ENCODE peak calls at places on chromosomes 5 and 9, in seven cellular contexts. V is WTC11; C is colonic mucosa; H is body of pancreas; L is coronary artery; P is ovary; F is CD4-positive, alpha-beta T cell. T is an unnamed sample.

GRCh38 chr9:136441681-136442245 is 2.1 kb upstream of the INPP5E start:
- DNase-seq in V (no peak), C (no peak), H (no peak), L (no peak), P (no peak), F (no peak), T (no peak)

GRCh38 chr5:135269828-135270545 is 129.0 kb downstream of the MACROH2A1 start:
- DNase-seq in V (no peak), C (no peak), H (no peak), L (no peak), P (no peak), F (no peak), T (no peak)

GRCh38 chr5:143195496-143195895 is 208.0 kb downstream of the NR3C1 start:
- DNase-seq in V (no peak), C (no peak), H (no peak), L (no peak), P (no peak), F (no peak), T (no peak)

GRCh38 chr9:32339424-32339823 is 45.0 kb upstream of the ACO1 start:
- DNase-seq in V (no peak), C (no peak), H (no peak), L (no peak), P (no peak), F (no peak), T (no peak)

GRCh38 chr9:130989891-130990290 is 19.1 kb upstream of the LAMC3 start:
- DNase-seq in V (no peak), C (no peak), H (no peak), L (no peak), P (no peak), F (no peak), T (no peak)

GRCh38 chr5:3107118-3107517 is 355.6 kb upstream of the IRX2 start:
- DNase-seq in V (no peak), C (no peak), H (no peak), L (no peak), P (no peak), F (no peak), T (no peak)

GRCh38 chr5:16593013-16593412 is 23.8 kb downstream of the RETREG1 start:
- DNase-seq in V (no peak), C (no peak), H (no peak), L (no peak), P (no peak), F (no peak), T (no peak)

GRCh38 chr5:35371971-35372426 is 141.7 kb upstream of the PRLR start:
- DNase-seq in V (no peak), C (peak; percentile 61), H (peak; percentile 55), L (no peak), P (no peak), F (no peak), T (no peak)

GRCh38 chr5:83507431-83507830 is 35.9 kb downstream of the VCAN start:
- DNase-seq in V (no peak), C (no peak), H (no peak), L (no peak), P (no peak), F (no peak), T (no peak)

GRCh38 chr5:56088967-56089829 is 94.4 kb upstream of the IL6ST start:
- DNase-seq in V (no peak), C (no peak), H (no peak), L (no peak), P (no peak), F (no peak), T (no peak)

GRCh38 chr9:128382261-128382660 is 11.1 kb downstream of the URM1 start:
- DNase-seq in V (no peak), C (no peak), H (no peak), L (no peak), P (no peak), F (no peak), T (no peak)

GRCh38 chr5:148541054-148541835 is 113.1 kb downstream of the HTR4 start:
- DNase-seq in V (no peak), C (no peak), H (no peak), L (no peak), P (no peak), F (no peak), T (no peak)

GRCh38 chr9:4666042-4666699 is at the start of gene SPATA6L:
- DNase-seq in V (peak; percentile 34), C (peak; percentile 79), H (peak; percentile 76), L (peak; percentile 82), P (peak; percentile 65), F (peak; percentile 33), T (peak; percentile 63)

GRCh38 chr5:9698125-9698848 is 68.1 kb upstream of the TAS2R1 start:
- DNase-seq in V (no peak), C (no peak), H (no peak), L (no peak), P (no peak), F (no peak), T (no peak)

GRCh38 chr5:80885698-80886000 is 74.5 kb upstream of the RASGRF2 start:
- DNase-seq in V (no peak), C (no peak), H (no peak), L (no peak), P (no peak), F (no peak), T (no peak)

GRCh38 chr5:9670371-9670770 is 40.2 kb upstream of the TAS2R1 start:
- DNase-seq in V (no peak), C (no peak), H (no peak), L (no peak), P (no peak), F (no peak), T (no peak)

GRCh38 chr5:175867587-175868347 is 3.6 kb upstream of the CPLX2 start:
- DNase-seq in V (peak; percentile 65), C (peak; percentile 21), H (no peak), L (no peak), P (no peak), F (no peak), T (peak; percentile 19)
- TF ChIP-seq CTCF in V (peak; percentile 28), C (no peak), H (no peak), L (no peak), P (no peak), F (no peak), T (no peak)

DNA sequence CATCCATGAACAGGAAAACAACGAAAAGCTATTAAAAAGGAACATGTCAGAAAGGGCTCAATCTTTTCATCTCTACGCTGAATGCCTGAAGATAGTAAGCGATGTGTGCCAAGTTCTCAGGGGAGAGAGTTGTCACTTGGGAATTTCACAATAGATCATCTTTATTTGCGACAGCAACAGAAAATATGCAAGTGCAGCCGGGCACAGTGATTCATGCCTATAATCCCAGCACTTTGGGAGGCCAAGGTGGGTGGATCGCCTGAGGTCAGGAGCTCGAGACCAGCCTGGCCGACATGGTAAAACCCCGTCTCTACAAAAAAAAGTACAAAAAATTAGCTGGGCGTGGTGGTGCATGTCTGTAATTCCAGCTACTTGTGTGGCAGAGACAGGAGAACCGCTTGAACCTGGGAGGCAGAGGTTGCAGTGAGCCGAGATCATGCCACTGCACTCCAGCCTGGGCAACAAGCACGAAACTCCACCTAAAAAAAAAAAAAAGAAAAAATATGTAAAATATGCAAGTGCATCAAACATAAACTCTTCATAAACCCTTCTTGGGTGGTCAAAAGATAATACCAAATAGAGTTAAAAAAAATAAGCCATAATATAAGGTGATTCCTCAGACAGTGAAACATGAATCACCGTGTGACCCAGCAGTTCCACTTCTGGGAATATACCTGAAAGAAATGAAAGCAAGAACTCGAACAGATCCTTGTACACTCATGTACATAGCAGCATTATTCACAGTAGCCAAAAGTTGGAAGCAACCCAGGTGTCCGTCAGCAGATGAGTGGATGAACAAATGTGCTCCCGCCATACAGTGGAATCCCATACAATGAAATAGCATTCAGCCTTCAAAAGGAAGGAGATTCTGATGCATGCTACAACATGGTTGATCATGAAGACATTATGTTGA is 16.2 kb downstream of the SFXN1 start:
- DNase-seq in V (no peak), C (no peak), H (no peak), L (no peak), P (no peak), F (no peak), T (no peak)
- TF ChIP-seq CTCF in V (no peak), C (no peak), H (no peak), L (no peak), P (no peak), F (no peak), T (no peak)

GRCh38 chr9:123484130-123484529 is 128.1 kb downstream of the CRB2 start:
- DNase-seq in V (no peak), C (peak; percentile 81), H (no peak), L (no peak), P (no peak), F (no peak), T (no peak)

GRCh38 chr9:123486431-123486830 is 130.4 kb downstream of the CRB2 start:
- DNase-seq in V (no peak), C (no peak), H (no peak), L (no peak), P (no peak), F (no peak), T (no peak)

GRCh38 chr9:123487944-123488343 is 131.9 kb downstream of the CRB2 start:
- DNase-seq in V (no peak), C (no peak), H (no peak), L (no peak), P (no peak), F (no peak), T (no peak)

GRCh38 chr9:123493627-123494026 is 137.6 kb downstream of the CRB2 start:
- DNase-seq in V (no peak), C (no peak), H (no peak), L (no peak), P (no peak), F (no peak), T (no peak)

GRCh38 chr9:123488683-123489321 is 132.8 kb downstream of the CRB2 start:
- DNase-seq in V (no peak), C (no peak), H (no peak), L (no peak), P (no peak), F (no peak), T (no peak)
- TF ChIP-seq CTCF in V (no peak), C (no peak), H (no peak), L (no peak), P (no peak), F (no peak), T (no peak)

GRCh38 chr5:75051217-75051751 is 1.1 kb downstream of the GCNT4 start:
- DNase-seq in V (no peak), C (peak; percentile 78), H (peak; percentile 49), L (no peak), P (no peak), F (peak; percentile 26), T (no peak)

GRCh38 chr5:75048457-75048953 is 3.9 kb downstream of the GCNT4 start:
- DNase-seq in V (no peak), C (no peak), H (no peak), L (no peak), P (no peak), F (no peak), T (no peak)

GRCh38 chr5:75049581-75050274 is 2.6 kb downstream of the GCNT4 start:
- DNase-seq in V (peak; percentile 75), C (peak; percentile 79), H (peak; percentile 73), L (no peak), P (no peak), F (peak; percentile 68), T (peak; percentile 62)

GRCh38 chr5:75052461-75053285 is at the start of gene GCNT4:
- DNase-seq in V (peak; percentile 62), C (peak; percentile 43), H (peak; percentile 58), L (peak; percentile 75), P (peak; percentile 36), F (peak; percentile 21), T (peak; percentile 51)

DNA sequence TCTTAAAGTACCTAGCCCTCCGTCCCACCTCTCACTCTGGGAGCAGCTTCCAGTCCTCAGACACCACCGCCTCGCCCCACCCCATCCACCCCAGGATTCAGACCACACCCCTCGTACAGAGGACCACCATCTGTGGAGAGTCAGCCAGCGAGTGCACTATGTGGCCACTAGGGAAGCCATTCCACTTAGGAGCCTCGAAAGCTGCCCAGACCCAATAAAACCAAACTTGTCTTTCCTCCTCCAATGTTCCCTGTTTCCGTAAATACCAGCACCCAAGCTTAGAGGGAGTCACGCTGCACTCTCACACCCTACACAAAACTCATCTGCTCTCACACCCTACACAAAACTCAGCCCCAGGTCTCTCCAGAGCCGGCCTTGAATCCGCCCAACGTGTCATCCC is 1.9 kb downstream of the GCNT4 start:
- DNase-seq in V (peak; percentile 69), C (peak; percentile 27), H (no peak), L (no peak), P (no peak), F (peak; percentile 26), T (peak; percentile 38)
- TF ChIP-seq CTCF in V (no peak), C (no peak), H (peak; percentile 18), L (no peak), P (no peak), F (no peak), T (no peak)